ENCODE peak calls at places on chromosomes 1 and 21, in six cellular contexts. J is sigmoid colon, Y is prostate gland, P is spleen, U is upper lobe of left lung, X is stomach. V is an unnamed sample.

GRCh38 chr1:108080448-108080847 is 115.5 kb upstream of the VAV3 start:
- DNase-seq in J (no peak), Y (no peak), P (no peak), U (no peak), X (no peak), V (no peak)

GRCh38 chr1:198333744-198334143 is 176.9 kb downstream of the NEK7 start:
- DNase-seq in J (no peak), Y (no peak), P (no peak), U (no peak), X (no peak), V (no peak)

GRCh38 chr1:180946056-180946455 is 33.4 kb downstream of the KIAA1614 start:
- DNase-seq in J (no peak), Y (peak; percentile 20), P (no peak), U (no peak), X (no peak), V (no peak)

GRCh38 chr1:152941037-152941700 is 5.8 kb upstream of the SPRR5 start:
- DNase-seq in J (no peak), Y (no peak), P (no peak), U (no peak), X (no peak), V (no peak)

GRCh38 chr21:41993744-41994143 is 16.4 kb downstream of the ZBTB21 start:
- DNase-seq in J (peak; percentile 76), Y (no peak), P (no peak), U (no peak), X (no peak), V (no peak)

GRCh38 chr1:20280399-20280798 is 10.3 kb upstream of the VWA5B1 start:
- DNase-seq in J (no peak), Y (no peak), P (no peak), U (no peak), X (no peak), V (no peak)

GRCh38 chr21:36756527-36756926 is 57.6 kb downstream of the SIM2 start:
- DNase-seq in J (no peak), Y (no peak), P (no peak), U (no peak), X (peak; percentile 11), V (no peak)

GRCh38 chr1:237042892-237043576 is 1.1 kb downstream of the RYR2 start:
- DNase-seq in J (no peak), Y (no peak), P (no peak), U (no peak), X (no peak), V (no peak)

GRCh38 chr21:36994501-36995189 is 11.9 kb upstream of the RIPPLY3 start:
- DNase-seq in J (no peak), Y (no peak), P (no peak), U (peak; percentile 81), X (no peak), V (no peak)

GRCh38 chr1:216632980-216633379 is 90.2 kb downstream of the ESRRG start:
- DNase-seq in J (no peak), Y (no peak), P (no peak), U (no peak), X (no peak), V (no peak)

GRCh38 chr1:168396940-168397680 is 116.4 kb downstream of the TBX19 start:
- DNase-seq in J (no peak), Y (no peak), P (no peak), U (no peak), X (no peak), V (no peak)

GRCh38 chr1:154837679-154838171 is 32.4 kb downstream of the KCNN3 start:
- DNase-seq in J (peak; percentile 97), Y (no peak), P (peak; percentile 85), U (peak; percentile 74), X (peak; percentile 56), V (no peak)

GRCh38 chr1:61449410-61449809 is 275.5 kb downstream of the TM2D1 start:
- DNase-seq in J (no peak), Y (no peak), P (no peak), U (no peak), X (no peak), V (no peak)

GRCh38 chr1:167202049-167202448 is 18.6 kb upstream of the POU2F1 start:
- DNase-seq in J (no peak), Y (no peak), P (no peak), U (no peak), X (no peak), V (no peak)

GRCh38 chr1:37797750-37798345 is 4.2 kb downstream of the MANEAL start:
- DNase-seq in J (no peak), Y (no peak), P (no peak), U (no peak), X (no peak), V (no peak)

GRCh38 chr1:241499910-241500309 is 19.6 kb downstream of the FH start:
- DNase-seq in J (no peak), Y (no peak), P (no peak), U (no peak), X (no peak), V (no peak)

DNA sequence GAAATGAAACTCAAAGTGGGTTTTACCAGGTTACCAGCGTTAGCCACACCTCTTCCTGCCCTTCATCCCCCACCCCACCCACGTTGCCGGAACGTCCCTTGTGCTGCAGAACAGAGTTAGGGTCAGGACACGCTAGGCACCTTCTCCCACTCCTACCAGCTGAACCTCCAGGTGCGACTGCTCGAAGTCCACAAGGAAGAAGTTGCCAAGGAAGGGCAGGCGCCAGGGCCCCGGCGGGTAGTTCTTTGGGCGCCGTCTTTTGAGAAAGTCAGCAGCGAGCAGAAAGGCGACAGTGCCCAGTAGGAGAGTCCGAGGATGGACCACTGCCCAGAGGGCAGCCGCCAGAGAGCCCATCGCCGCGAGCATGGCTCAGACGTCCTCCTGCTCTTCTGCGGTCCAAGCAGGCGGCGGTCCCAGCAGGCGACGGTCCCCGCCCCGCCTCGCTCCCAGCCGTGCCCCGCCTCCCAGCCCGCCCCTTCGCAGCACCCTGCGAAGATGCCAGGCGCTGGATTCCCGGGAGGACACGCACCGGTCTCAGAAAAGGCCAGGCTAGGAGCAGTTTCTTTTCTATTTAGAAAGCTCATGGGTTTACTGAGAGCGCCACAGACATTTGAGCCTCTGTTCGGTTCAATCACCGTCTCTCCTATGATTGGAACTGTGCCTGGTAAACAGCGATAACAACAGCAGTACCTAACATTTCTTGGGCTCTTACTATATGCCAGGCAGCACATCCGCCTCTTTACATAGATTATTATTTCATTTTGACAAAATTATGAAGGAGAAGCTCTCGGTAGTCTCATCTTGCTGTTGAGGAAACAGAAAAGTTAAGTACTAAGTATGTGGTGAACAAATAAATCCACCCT is at the start of gene CYP2J2:
- DNase-seq in J (no peak), Y (peak; percentile 33), P (peak; percentile 82), U (peak; percentile 93), X (peak; percentile 70), V (peak; percentile 65)
- TF ChIP-seq POLR2A in J (no peak), Y (peak; percentile 32), P (no peak), U (no peak), X (no peak), V (no peak)

DNA sequence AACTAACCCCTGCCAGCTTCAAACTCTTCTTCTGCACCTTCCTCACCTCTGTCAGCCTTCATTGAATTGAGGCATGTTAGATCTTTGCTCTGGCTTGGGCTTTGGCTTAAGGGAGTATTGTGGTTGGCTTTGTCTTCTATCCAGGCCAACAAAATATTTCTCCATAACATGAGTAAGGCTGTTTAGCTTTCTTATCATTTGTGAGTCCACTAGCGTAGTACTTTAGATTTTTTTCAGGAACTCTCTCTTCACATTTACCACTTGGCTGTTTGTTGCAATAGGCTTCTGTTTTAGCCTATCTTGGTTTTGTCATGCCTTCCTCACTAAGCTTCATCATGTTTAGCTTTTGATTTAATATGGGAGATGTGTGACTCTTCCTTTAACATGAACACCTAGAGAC is 417.5 kb downstream of the NCAM2 start:
- DNase-seq in J (no peak), Y (no peak), P (no peak), U (no peak), X (no peak), V (no peak)
- TF ChIP-seq POLR2AphosphoS5 in J (no peak), Y (no peak), P (no peak), U (no peak), X (no peak), V (no peak)

DNA sequence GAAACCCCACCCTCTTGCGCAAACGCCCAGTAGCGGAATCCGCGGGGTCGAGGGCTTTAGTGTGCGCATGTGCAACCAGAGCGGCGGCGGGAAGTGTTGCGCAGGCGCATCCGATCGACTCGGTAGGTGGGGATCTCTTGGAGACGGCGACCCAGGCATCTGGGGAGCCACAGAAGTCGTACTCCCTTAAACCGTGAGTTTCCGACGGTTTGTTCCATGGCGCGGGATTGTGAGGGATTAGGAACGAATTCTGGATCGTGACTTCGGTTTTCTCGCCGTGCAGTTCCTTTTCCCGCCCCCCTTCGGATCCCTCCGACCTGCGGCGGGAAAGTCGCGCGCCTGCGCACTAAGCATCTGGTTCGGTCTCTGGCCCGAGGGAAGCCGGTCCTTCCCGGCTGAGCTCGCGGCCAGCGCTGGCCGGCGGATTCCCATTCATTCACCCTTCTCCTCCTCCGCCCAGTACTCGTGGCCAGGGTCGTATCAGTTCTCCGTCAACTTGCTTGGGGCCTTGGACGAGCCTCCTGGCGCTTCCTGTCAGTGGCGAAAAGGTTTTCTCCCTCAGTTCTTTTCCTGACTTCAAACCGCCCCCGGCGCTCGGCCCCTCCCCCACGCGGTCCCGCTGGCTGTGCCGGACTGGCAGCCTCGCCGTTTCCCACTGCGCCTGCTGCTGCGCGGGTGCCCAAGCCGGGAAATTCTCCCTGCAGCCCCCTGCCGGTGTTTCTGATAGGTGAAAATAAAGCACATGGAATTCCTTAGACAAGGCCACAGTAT is at the start of gene CDC7:
- DNase-seq in J (peak; percentile 97), Y (peak; percentile 87), P (peak; percentile 94), U (peak; percentile 97), X (peak; percentile 83), V (peak; percentile 76)
- TF ChIP-seq POLR2A in J (no peak), Y (no peak), P (no peak), U (no peak), X (no peak), V (no peak)

GRCh38 chr1:150568567-150568966 is 10.8 kb downstream of the MCL1 start:
- DNase-seq in J (peak; percentile 80), Y (no peak), P (no peak), U (no peak), X (no peak), V (no peak)
- TF ChIP-seq POLR2AphosphoS5 in J (no peak), Y (no peak), P (no peak), U (no peak), X (no peak), V (no peak)

GRCh38 chr1:2322065-2322571 is 69.2 kb downstream of the MORN1 start:
- DNase-seq in J (peak; percentile 94), Y (no peak), P (no peak), U (peak; percentile 92), X (peak; percentile 64), V (peak; percentile 90)
- TF ChIP-seq POLR2A in J (no peak), Y (no peak), P (no peak), U (no peak), X (no peak), V (no peak)

DNA sequence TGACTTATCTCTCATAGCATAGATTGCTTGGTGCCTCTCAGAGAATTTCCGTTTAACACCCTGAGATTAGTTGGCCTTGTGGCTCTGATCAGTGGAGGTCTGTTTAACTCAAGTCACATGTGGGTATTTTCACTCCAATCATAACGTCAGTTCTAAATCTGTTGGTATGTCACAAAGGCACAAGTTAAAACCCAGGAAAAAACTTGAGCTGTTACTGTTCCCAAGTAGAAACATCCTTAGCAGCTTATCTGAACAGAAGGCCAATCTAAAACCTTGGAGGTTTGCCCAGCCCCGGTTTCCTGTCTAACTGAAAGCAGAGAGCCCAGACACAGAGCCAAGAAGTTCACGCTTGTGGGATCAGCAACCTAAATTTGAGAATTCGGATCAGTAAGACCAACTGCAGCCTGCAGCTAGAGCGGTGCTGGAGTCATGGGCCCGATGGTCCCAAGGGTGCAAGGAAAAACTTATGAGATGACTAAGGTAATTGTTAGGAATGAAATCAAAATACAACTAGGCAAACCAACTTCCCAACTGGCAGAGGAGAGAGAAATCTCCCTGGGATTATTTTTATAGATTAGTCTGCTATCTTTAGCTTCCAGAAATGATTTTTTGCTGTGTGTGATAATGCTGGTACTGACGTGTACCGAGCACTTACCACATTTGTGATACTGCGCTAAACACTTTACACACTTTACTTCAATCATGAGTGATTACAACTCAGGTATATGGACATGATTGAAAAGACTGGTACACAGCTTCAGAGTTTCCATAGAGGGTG is 90.2 kb upstream of the C1orf21 start:
- DNase-seq in J (peak; percentile 96), Y (peak; percentile 75), P (peak; percentile 79), U (no peak), X (peak; percentile 84), V (no peak)
- TF ChIP-seq POLR2AphosphoS5 in J (peak; percentile 24), Y (peak; percentile 34), P (peak; percentile 49), U (no peak), X (peak; percentile 10), V (no peak)

V was measured in breast epithelium.